ENCODE peak calls at places on chromosomes 3 and 15, in seven cellular contexts. One of them, this sample, is unnamed.

GRCh38 chr15:60933914-60934885 is 294.9 kb downstream of the RORA start:
- DNase-seq in HCT116: no peak
- DNase-seq in prostate gland: no peak
- DNase-seq in IMR-90: peak; percentile 11
- DNase-seq in adrenal gland: no peak
- DNase-seq in stomach: no peak
- DNase-seq in esophagus muscularis mucosa: no peak
- DNase-seq in this sample: no peak

GRCh38 chr3:88469216-88469615 is 319.5 kb downstream of the C3orf38 start:
- DNase-seq in IMR-90: no peak
- DNase-seq in stomach: no peak
- DNase-seq in prostate gland: no peak
- DNase-seq in HCT116: no peak
- DNase-seq in adrenal gland: no peak
- DNase-seq in esophagus muscularis mucosa: no peak
- DNase-seq in this sample: no peak

GRCh38 chr3:188286087-188286513 is 132.1 kb downstream of the LPP start:
- DNase-seq in stomach: no peak
- DNase-seq in IMR-90: peak; percentile 100
- DNase-seq in HCT116: peak; percentile 66
- DNase-seq in esophagus muscularis mucosa: no peak
- DNase-seq in adrenal gland: peak; percentile 80
- DNase-seq in prostate gland: no peak
- DNase-seq in this sample: peak; percentile 71

GRCh38 chr15:90698629-90699028 is 18.5 kb upstream of the BLM start:
- DNase-seq in adrenal gland: peak; percentile 21
- DNase-seq in prostate gland: no peak
- DNase-seq in esophagus muscularis mucosa: no peak
- DNase-seq in IMR-90: no peak
- DNase-seq in stomach: no peak
- DNase-seq in HCT116: no peak
- DNase-seq in this sample: no peak

GRCh38 chr3:14806641-14807263 is 12.0 kb upstream of the FGD5 start:
- DNase-seq in esophagus muscularis mucosa: no peak
- DNase-seq in stomach: no peak
- DNase-seq in HCT116: no peak
- DNase-seq in adrenal gland: no peak
- DNase-seq in IMR-90: peak; percentile 4
- DNase-seq in prostate gland: no peak
- DNase-seq in this sample: no peak

GRCh38 chr3:134029734-134030381 is at the start of gene SLCO2A1:
- DNase-seq in esophagus muscularis mucosa: peak; percentile 74
- DNase-seq in stomach: peak; percentile 39
- DNase-seq in prostate gland: peak; percentile 70
- DNase-seq in adrenal gland: peak; percentile 58
- DNase-seq in HCT116: no peak
- DNase-seq in IMR-90: peak; percentile 11
- DNase-seq in this sample: peak; percentile 90

GRCh38 chr3:81793410-81793809 is 32.0 kb upstream of the GBE1 start:
- DNase-seq in HCT116: no peak
- DNase-seq in esophagus muscularis mucosa: no peak
- DNase-seq in adrenal gland: no peak
- DNase-seq in prostate gland: no peak
- DNase-seq in IMR-90: no peak
- DNase-seq in stomach: no peak
- DNase-seq in this sample: no peak

GRCh38 chr3:190517696-190518095 is 3.8 kb downstream of the IL1RAP start:
- DNase-seq in IMR-90: peak; percentile 73
- DNase-seq in adrenal gland: no peak
- DNase-seq in esophagus muscularis mucosa: no peak
- DNase-seq in prostate gland: no peak
- DNase-seq in stomach: no peak
- DNase-seq in HCT116: no peak
- DNase-seq in this sample: no peak

GRCh38 chr3:73094951-73095350 is 33.5 kb downstream of the EBLN2 start:
- DNase-seq in stomach: no peak
- DNase-seq in IMR-90: no peak
- DNase-seq in HCT116: no peak
- DNase-seq in esophagus muscularis mucosa: no peak
- DNase-seq in adrenal gland: no peak
- DNase-seq in prostate gland: no peak
- DNase-seq in this sample: no peak

GRCh38 chr3:13274125-13274873 is 145.8 kb downstream of the NUP210 start:
- DNase-seq in stomach: no peak
- DNase-seq in HCT116: no peak
- DNase-seq in adrenal gland: no peak
- DNase-seq in IMR-90: no peak
- DNase-seq in prostate gland: no peak
- DNase-seq in esophagus muscularis mucosa: no peak
- DNase-seq in this sample: no peak

GRCh38 chr15:66862111-66862815 is 160.2 kb downstream of the SMAD6 start:
- DNase-seq in IMR-90: no peak
- DNase-seq in prostate gland: no peak
- DNase-seq in esophagus muscularis mucosa: peak; percentile 55
- DNase-seq in adrenal gland: peak; percentile 35
- DNase-seq in stomach: no peak
- DNase-seq in HCT116: no peak
- DNase-seq in this sample: no peak

GRCh38 chr3:64740232-64740631 is 52.4 kb upstream of the ADAMTS9 start:
- DNase-seq in IMR-90: peak; percentile 41
- DNase-seq in adrenal gland: peak; percentile 58
- DNase-seq in esophagus muscularis mucosa: no peak
- DNase-seq in stomach: no peak
- DNase-seq in HCT116: no peak
- DNase-seq in prostate gland: no peak
- DNase-seq in this sample: no peak

DNA sequence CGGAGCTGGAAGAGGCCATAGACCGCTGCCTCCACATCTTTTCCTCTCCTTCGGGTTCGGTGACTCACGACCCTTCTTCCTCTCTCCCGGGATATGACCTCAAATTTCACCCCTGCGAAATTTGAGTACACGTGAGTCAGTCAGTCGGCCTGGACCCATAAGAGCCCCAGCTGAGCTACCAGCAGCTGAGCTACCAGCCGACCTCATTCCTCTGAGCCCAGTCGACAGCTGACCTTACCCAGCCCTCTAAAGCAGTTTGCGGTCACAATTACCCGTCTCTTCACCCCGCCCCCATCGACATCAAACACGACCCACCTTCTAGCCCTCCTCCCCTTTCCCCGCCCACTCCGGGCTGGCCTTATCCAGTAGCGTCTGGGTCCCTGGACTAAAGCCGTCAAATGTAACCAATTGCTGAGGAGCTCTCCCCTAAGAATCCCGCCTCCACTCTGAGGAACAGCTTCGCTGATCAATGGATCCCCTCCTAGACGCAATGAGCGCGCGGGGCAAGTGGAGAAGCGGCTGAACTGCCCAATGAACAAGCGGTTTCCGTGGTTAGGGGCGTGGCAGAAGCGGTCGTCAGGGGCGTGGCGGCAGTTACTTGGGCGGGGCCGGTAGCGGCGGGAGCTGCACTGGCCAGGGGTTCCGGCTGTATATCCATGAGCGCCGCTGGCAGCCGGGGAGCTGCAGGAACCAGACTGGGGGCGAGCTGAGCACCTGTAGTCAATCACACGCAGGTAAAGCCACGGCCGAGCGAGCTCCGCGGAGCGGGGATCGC is at the start of gene ABHD2:
- DNase-seq in prostate gland: peak; percentile 99
- DNase-seq in adrenal gland: peak; percentile 100
- DNase-seq in IMR-90: peak; percentile 100
- DNase-seq in HCT116: peak; percentile 100
- DNase-seq in esophagus muscularis mucosa: peak; percentile 100
- DNase-seq in stomach: peak; percentile 99
- DNase-seq in this sample: peak; percentile 99
- TF ChIP-seq POLR2A in prostate gland: peak; percentile 95
- TF ChIP-seq POLR2A in adrenal gland: peak; percentile 91
- TF ChIP-seq POLR2A in IMR-90: peak; percentile 78
- TF ChIP-seq POLR2A in HCT116: no peak
- TF ChIP-seq POLR2A in esophagus muscularis mucosa: peak; percentile 97
- TF ChIP-seq POLR2A in stomach: no peak
- TF ChIP-seq POLR2A in this sample: no peak

GRCh38 chr3:184249412-184250166 is at the start of gene EEF1AKMT4:
- DNase-seq in IMR-90: peak; percentile 98
- DNase-seq in HCT116: peak; percentile 99
- DNase-seq in prostate gland: peak; percentile 96
- DNase-seq in esophagus muscularis mucosa: peak; percentile 99
- DNase-seq in stomach: peak; percentile 98
- DNase-seq in adrenal gland: peak; percentile 99
- DNase-seq in this sample: peak; percentile 95
- TF ChIP-seq POLR2A in IMR-90: no peak
- TF ChIP-seq POLR2A in HCT116: peak; percentile 64
- TF ChIP-seq POLR2A in prostate gland: peak; percentile 42
- TF ChIP-seq POLR2A in esophagus muscularis mucosa: no peak
- TF ChIP-seq POLR2A in stomach: no peak
- TF ChIP-seq POLR2A in adrenal gland: peak; percentile 61
- TF ChIP-seq POLR2A in this sample: no peak

GRCh38 chr15:34353627-34354026 is 10.5 kb downstream of the NUTM1 start:
- DNase-seq in HCT116: no peak
- DNase-seq in adrenal gland: no peak
- DNase-seq in prostate gland: no peak
- DNase-seq in IMR-90: no peak
- DNase-seq in stomach: no peak
- DNase-seq in esophagus muscularis mucosa: no peak
- DNase-seq in this sample: no peak

GRCh38 chr15:34354286-34354685 is 11.2 kb downstream of the NUTM1 start:
- DNase-seq in esophagus muscularis mucosa: no peak
- DNase-seq in stomach: no peak
- DNase-seq in HCT116: no peak
- DNase-seq in IMR-90: no peak
- DNase-seq in adrenal gland: no peak
- DNase-seq in prostate gland: no peak
- DNase-seq in this sample: no peak

GRCh38 chr15:34349769-34350168 is 6.7 kb downstream of the NUTM1 start:
- DNase-seq in adrenal gland: no peak
- DNase-seq in HCT116: no peak
- DNase-seq in esophagus muscularis mucosa: no peak
- DNase-seq in prostate gland: no peak
- DNase-seq in stomach: no peak
- DNase-seq in IMR-90: no peak
- DNase-seq in this sample: no peak

GRCh38 chr15:34347951-34348638 is 5.0 kb downstream of the NUTM1 start:
- DNase-seq in HCT116: no peak
- DNase-seq in stomach: no peak
- DNase-seq in adrenal gland: no peak
- DNase-seq in prostate gland: no peak
- DNase-seq in IMR-90: no peak
- DNase-seq in esophagus muscularis mucosa: no peak
- DNase-seq in this sample: no peak

DNA sequence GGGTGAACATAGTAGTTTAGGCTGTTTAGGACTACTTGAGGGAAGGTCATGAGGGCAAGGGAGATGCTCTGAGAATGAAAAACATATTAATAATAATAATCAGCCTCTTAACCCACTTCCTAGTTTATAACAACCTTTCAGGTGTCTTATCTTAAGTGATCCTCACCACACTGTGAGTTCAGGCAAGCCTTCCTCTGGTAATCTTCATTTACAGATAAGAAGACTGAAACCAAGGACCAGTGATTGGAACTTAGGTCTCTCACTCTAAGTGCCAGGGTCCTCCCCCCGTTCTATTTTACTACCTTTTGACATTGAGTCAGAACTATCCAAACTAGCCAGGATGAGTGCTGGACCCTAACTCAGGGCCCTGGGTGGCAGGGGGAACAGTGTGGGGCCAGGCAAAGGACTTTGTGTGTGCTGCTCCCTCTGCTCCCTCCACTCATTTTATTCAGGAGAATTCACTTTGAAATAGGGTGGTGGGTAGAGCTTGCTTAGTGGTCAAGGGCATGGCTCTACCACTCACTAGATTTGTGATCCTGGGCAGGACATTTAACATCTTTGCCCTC is 5.7 kb downstream of the NUTM1 start:
- DNase-seq in prostate gland: no peak
- DNase-seq in IMR-90: no peak
- DNase-seq in esophagus muscularis mucosa: no peak
- DNase-seq in HCT116: no peak
- DNase-seq in stomach: no peak
- DNase-seq in adrenal gland: no peak
- DNase-seq in this sample: no peak
- TF ChIP-seq POLR2A in prostate gland: no peak
- TF ChIP-seq POLR2A in IMR-90: no peak
- TF ChIP-seq POLR2A in esophagus muscularis mucosa: no peak
- TF ChIP-seq POLR2A in HCT116: no peak
- TF ChIP-seq POLR2A in stomach: no peak
- TF ChIP-seq POLR2A in adrenal gland: no peak
- TF ChIP-seq POLR2A in this sample: no peak

GRCh38 chr15:31215490-31216209 is 111.0 kb upstream of the KLF13 start:
- DNase-seq in esophagus muscularis mucosa: no peak
- DNase-seq in prostate gland: peak; percentile 64
- DNase-seq in HCT116: no peak
- DNase-seq in IMR-90: no peak
- DNase-seq in adrenal gland: peak; percentile 83
- DNase-seq in stomach: peak; percentile 90
- DNase-seq in this sample: peak; percentile 76
- TF ChIP-seq POLR2A in esophagus muscularis mucosa: peak; percentile 16
- TF ChIP-seq POLR2A in prostate gland: no peak
- TF ChIP-seq POLR2A in HCT116: no peak
- TF ChIP-seq POLR2A in IMR-90: no peak
- TF ChIP-seq POLR2A in adrenal gland: no peak
- TF ChIP-seq POLR2A in stomach: no peak
- TF ChIP-seq POLR2A in this sample: no peak

DNA sequence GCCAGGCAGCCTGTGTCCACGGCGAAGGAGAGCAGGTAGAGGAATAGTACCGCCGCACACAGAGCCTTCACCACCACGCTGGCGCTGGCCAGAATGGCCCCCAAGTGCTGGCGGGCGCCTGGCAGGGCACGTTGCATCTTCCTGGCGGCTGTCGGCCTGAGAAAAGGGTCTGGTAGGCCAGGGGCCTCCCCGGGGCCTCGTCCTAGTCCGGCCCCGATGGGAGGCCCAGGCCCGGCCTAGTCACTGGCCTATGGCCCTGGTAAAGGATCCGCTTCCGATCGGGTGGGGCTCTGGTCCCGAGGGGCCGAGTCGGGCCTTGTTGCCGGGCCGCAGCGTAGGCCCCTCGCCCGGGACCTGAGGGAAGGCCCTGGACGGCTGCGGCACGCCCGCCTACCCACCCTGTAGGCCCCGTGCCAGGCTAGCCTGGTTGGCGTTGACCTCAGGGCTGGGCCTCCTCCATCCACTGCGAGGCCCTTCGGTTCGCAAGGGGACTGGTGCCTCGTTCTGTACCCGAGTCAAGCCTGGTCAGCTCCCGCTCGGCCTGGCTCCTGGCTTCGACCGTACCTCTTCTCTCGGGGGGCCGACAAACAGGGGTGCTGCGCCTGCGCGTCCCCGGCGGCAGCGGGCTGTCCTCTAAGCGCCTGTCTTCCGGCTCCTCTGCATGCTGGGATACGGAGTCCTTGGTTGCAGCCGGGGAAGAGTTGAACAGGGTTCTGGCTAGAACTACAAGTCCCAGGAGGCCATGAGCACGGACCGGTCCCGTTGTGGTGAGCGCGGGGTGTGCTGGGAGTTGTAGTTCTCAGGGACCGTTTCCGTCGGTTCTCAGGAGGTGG is at the start of gene TMEM115:
- DNase-seq in HCT116: peak; percentile 96
- DNase-seq in prostate gland: peak; percentile 99
- DNase-seq in stomach: peak; percentile 96
- DNase-seq in IMR-90: peak; percentile 99
- DNase-seq in adrenal gland: peak; percentile 99
- DNase-seq in esophagus muscularis mucosa: peak; percentile 99
- DNase-seq in this sample: peak; percentile 99
- TF ChIP-seq POLR2A in HCT116: no peak
- TF ChIP-seq POLR2A in prostate gland: peak; percentile 57
- TF ChIP-seq POLR2A in stomach: no peak
- TF ChIP-seq POLR2A in IMR-90: peak; percentile 69
- TF ChIP-seq POLR2A in adrenal gland: peak; percentile 73
- TF ChIP-seq POLR2A in esophagus muscularis mucosa: peak; percentile 66
- TF ChIP-seq POLR2A in this sample: no peak

GRCh38 chr15:42920281-42921048 is at the start of gene TTBK2:
- DNase-seq in HCT116: peak; percentile 98
- DNase-seq in esophagus muscularis mucosa: peak; percentile 99
- DNase-seq in IMR-90: peak; percentile 99
- DNase-seq in stomach: peak; percentile 98
- DNase-seq in adrenal gland: peak; percentile 99
- DNase-seq in prostate gland: peak; percentile 99
- DNase-seq in this sample: peak; percentile 99
- TF ChIP-seq POLR2A in HCT116: peak; percentile 30
- TF ChIP-seq POLR2A in esophagus muscularis mucosa: peak; percentile 89
- TF ChIP-seq POLR2A in IMR-90: no peak
- TF ChIP-seq POLR2A in stomach: no peak
- TF ChIP-seq POLR2A in adrenal gland: peak; percentile 88
- TF ChIP-seq POLR2A in prostate gland: peak; percentile 87
- TF ChIP-seq POLR2A in this sample: no peak

This sample was measured in lower leg skin.